ENCODE peak calls at places on chromosomes 12 and 14, in eight cellular contexts. B is activated CD4-positive, alpha-beta T cell treated with anti-CD3 and anti-CD28 coated beads for 4 hours; V is T-helper 9 cell; R is EH; Q is mammary epithelial cell; L is NCI-H2029; H is RPMI8226; T is stimulated activated CD4-positive, alpha-beta T cell treated with anti-CD3 and anti-CD28 coated beads, Interleukin-15, amount 100 ng/mL, for 24 hours. A is an unnamed sample.

GRCh38 chr12:56905852-56906251 is 28.4 kb downstream of the SDR9C7 start:
- DNase-seq in L (no peak), T (no peak), V (no peak), H (no peak), B (no peak), R (no peak), Q (no peak), A (no peak)

GRCh38 chr14:61940669-61941420 is 178.6 kb downstream of the SNAPC1 start:
- DNase-seq in T (no peak), B (no peak), Q (no peak), H (no peak), L (no peak), V (no peak), R (peak; percentile 61), A (no peak)

GRCh38 chr12:114221136-114221838 is 184.7 kb downstream of the TBX5 start:
- DNase-seq in R (no peak), V (no peak), L (no peak), Q (no peak), B (no peak), H (no peak), T (no peak), A (no peak)

GRCh38 chr12:58670623-58671022 is 249.7 kb downstream of the LRIG3 start:
- DNase-seq in V (no peak), H (no peak), B (no peak), R (no peak), Q (no peak), L (no peak), T (no peak), A (no peak)

GRCh38 chr14:24904533-24904932 is 145.4 kb downstream of the STXBP6 start:
- DNase-seq in H (no peak), Q (no peak), L (no peak), R (no peak), T (no peak), B (no peak), V (no peak), A (no peak)

GRCh38 chr12:95446511-95446910 is 27.4 kb upstream of the METAP2 start:
- DNase-seq in V (no peak), T (peak; percentile 4), B (no peak), R (no peak), Q (no peak), H (no peak), L (no peak), A (no peak)

GRCh38 chr12:57216931-57217871 is 607 bp downstream of the NXPH4 start:
- DNase-seq in T (peak; percentile 39), V (peak; percentile 23), L (peak; percentile 17), B (no peak), H (peak; percentile 47), R (peak; percentile 46), Q (peak; percentile 9), A (peak; percentile 22)

GRCh38 chr12:835754-836493 is 83.5 kb downstream of the WNK1 start:
- DNase-seq in B (no peak), H (no peak), R (no peak), Q (no peak), L (no peak), T (no peak), V (no peak), A (no peak)

GRCh38 chr12:67910360-67911292 is 78.6 kb upstream of the IFNG-AS1 start:
- DNase-seq in V (no peak), L (no peak), H (no peak), B (no peak), T (no peak), R (peak; percentile 99), Q (peak; percentile 90), A (no peak)

GRCh38 chr12:43011383-43011926 is 421.9 kb upstream of the PRICKLE1 start:
- DNase-seq in H (no peak), B (no peak), Q (no peak), T (no peak), V (no peak), L (no peak), R (no peak), A (no peak)

A was measured in CD8-positive, alpha-beta memory T cell.